ENCODE peak calls at places on chromosomes 16 and 17, in eight cellular contexts. M, S, P, A, I, G, U and D are unnamed samples.

GRCh38 chr16:57462209-57462977 is at the start of gene POLR2C:
- DNase-seq in M (peak; percentile 94), S (peak; percentile 94), P (peak; percentile 89), A (peak; percentile 87), I (peak; percentile 90), G (peak; percentile 92), U (peak; percentile 88), D (peak; percentile 88)

GRCh38 chr17:38637951-38638350 is 32.2 kb upstream of the SRCIN1 start:
- DNase-seq in M (no peak), S (no peak), P (no peak), A (no peak), I (no peak), G (no peak), U (no peak), D (no peak)

GRCh38 chr17:3984719-3985444 is 20.6 kb upstream of the ATP2A3 start:
- DNase-seq in M (no peak), S (no peak), P (no peak), A (no peak), I (no peak), G (no peak), U (no peak), D (no peak)

GRCh38 chr17:29664743-29665479 is 42.2 kb upstream of the CORO6 start:
- DNase-seq in M (no peak), S (no peak), P (no peak), A (no peak), I (no peak), G (no peak), U (no peak), D (no peak)

GRCh38 chr16:60203525-60204124 is 1469.5 kb upstream of the GOT2 start:
- DNase-seq in M (no peak), S (no peak), P (no peak), A (no peak), I (no peak), G (peak; percentile 26), U (no peak), D (no peak)

GRCh38 chr16:68948230-68948910 is 105.0 kb downstream of the TANGO6 start:
- DNase-seq in M (no peak), S (no peak), P (no peak), A (no peak), I (no peak), G (no peak), U (no peak), D (no peak)

GRCh38 chr16:49833055-49833454 is 22.9 kb downstream of the ZNF423 start:
- DNase-seq in M (no peak), S (peak; percentile 62), P (peak; percentile 73), A (peak; percentile 81), I (peak; percentile 55), G (no peak), U (no peak), D (no peak)

GRCh38 chr16:11396241-11397048 is 51.2 kb downstream of the RMI2 start:
- DNase-seq in M (peak; percentile 65), S (peak; percentile 74), P (peak; percentile 67), A (peak; percentile 84), I (peak; percentile 75), G (peak; percentile 87), U (peak; percentile 41), D (peak; percentile 76)

GRCh38 chr16:66523861-66524354 is 26.0 kb downstream of the TK2 start:
- DNase-seq in M (peak; percentile 53), S (no peak), P (no peak), A (no peak), I (no peak), G (no peak), U (peak; percentile 61), D (no peak)

GRCh38 chr17:17682737-17683675 is 1.7 kb downstream of the RAI1 start:
- DNase-seq in M (peak; percentile 57), S (peak; percentile 84), P (peak; percentile 77), A (peak; percentile 85), I (peak; percentile 71), G (peak; percentile 82), U (peak; percentile 45), D (peak; percentile 74)

GRCh38 chr16:84741351-84741791 is 41.6 kb downstream of the USP10 start:
- DNase-seq in M (no peak), S (no peak), P (no peak), A (no peak), I (no peak), G (no peak), U (no peak), D (no peak)

GRCh38 chr16:78432451-78432850 is 333.0 kb downstream of the WWOX start:
- DNase-seq in M (no peak), S (no peak), P (no peak), A (no peak), I (no peak), G (no peak), U (no peak), D (no peak)
- H3K4me3 ChIP-seq in M (no peak overlapping the region), S (no peak overlapping the region), P (no peak overlapping the region), A (no peak overlapping the region), I (no peak overlapping the region), G (no peak overlapping the region), U (no peak overlapping the region), D (no peak overlapping the region)

GRCh38 chr17:75751676-75752404 is 13.2 kb downstream of the GALK1 start:
- DNase-seq in M (no peak), S (no peak), P (no peak), A (no peak), I (no peak), G (no peak), U (no peak), D (no peak)

GRCh38 chr17:75753193-75753513 is 11.8 kb downstream of the GALK1 start:
- DNase-seq in M (no peak), S (no peak), P (no peak), A (no peak), I (no peak), G (no peak), U (no peak), D (no peak)

GRCh38 chr17:75753514-75754377 is 11.2 kb downstream of the GALK1 start:
- DNase-seq in M (peak; percentile 73), S (peak; percentile 78), P (peak; percentile 78), A (peak; percentile 83), I (peak; percentile 78), G (peak; percentile 89), U (peak; percentile 71), D (peak; percentile 77)

GRCh38 chr17:75750661-75751423 is 14.2 kb downstream of the GALK1 start:
- DNase-seq in M (no peak), S (no peak), P (no peak), A (no peak), I (no peak), G (no peak), U (no peak), D (no peak)

GRCh38 chr17:75752405-75753192 is 12.4 kb downstream of the GALK1 start:
- DNase-seq in M (no peak), S (no peak), P (no peak), A (no peak), I (no peak), G (no peak), U (no peak), D (no peak)
- H3K4me1 ChIP-seq in M (peaks cover 23% of the 10 kb centered on the region), S (peaks cover 30% of the 10 kb centered on the region), P (peaks cover 28% of the 10 kb centered on the region), A (peaks cover 4% of the 10 kb centered on the region), I (peaks cover 10% of the 10 kb centered on the region), G (peaks cover 9% of the 10 kb centered on the region), U (peaks cover 17% of the 10 kb centered on the region), D (no peaks in the 10 kb centered on the region)

GRCh38 chr17:31487063-31487647 is 95.7 kb downstream of the RAB11FIP4 start:
- DNase-seq in M (no peak), S (no peak), P (no peak), A (no peak), I (no peak), G (no peak), U (no peak), D (no peak)

GRCh38 chr17:31488982-31489294 is 97.5 kb downstream of the RAB11FIP4 start:
- DNase-seq in M (no peak), S (no peak), P (no peak), A (no peak), I (no peak), G (no peak), U (no peak), D (no peak)

GRCh38 chr17:31487648-31488263 is 96.3 kb downstream of the RAB11FIP4 start:
- DNase-seq in M (peak; percentile 93), S (peak; percentile 98), P (peak; percentile 85), A (peak; percentile 88), I (peak; percentile 80), G (peak; percentile 98), U (peak; percentile 93), D (peak; percentile 96)

GRCh38 chr17:31489295-31490018 is 98.0 kb downstream of the RAB11FIP4 start:
- DNase-seq in M (peak; percentile 21), S (peak; percentile 78), P (no peak), A (peak; percentile 38), I (no peak), G (peak; percentile 62), U (no peak), D (peak; percentile 79)

GRCh38 chr17:31488264-31488981 is 96.9 kb downstream of the RAB11FIP4 start:
- DNase-seq in M (peak; percentile 39), S (peak; percentile 74), P (no peak), A (peak; percentile 39), I (no peak), G (peak; percentile 54), U (no peak), D (peak; percentile 68)
- H3K4me3 ChIP-seq in M (peak overlapping the region; percentile 83), S (peak overlapping the region; percentile 68), P (peak overlapping the region; percentile 74), A (peak overlapping the region; percentile 43), I (peak overlapping the region; percentile 65), G (peak overlapping the region; percentile 99), U (peak overlapping the region; percentile 73), D (peak overlapping the region; percentile 66)

DNA sequence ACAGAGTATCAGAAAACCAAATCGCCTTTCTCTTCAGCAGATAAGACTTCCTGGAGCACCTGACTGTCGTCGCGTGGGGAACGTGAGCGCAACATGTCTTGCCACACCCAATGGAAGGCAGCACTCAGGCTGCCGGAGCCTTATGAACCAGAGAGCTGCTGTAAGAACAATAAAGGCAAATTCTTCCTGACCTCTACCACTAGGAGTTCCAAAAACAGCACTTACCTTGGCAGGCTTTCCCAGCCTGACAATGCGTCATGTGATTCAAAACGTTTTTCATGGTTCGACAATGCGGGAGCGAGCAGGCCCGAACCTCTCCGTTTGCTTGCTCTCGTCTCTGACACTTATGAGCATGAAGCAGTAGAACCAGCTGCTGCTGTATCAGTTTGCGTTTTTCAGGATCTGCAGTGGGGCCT is 75.8 kb upstream of the TRAP1 start:
- DNase-seq in M (peak; percentile 24), S (no peak), P (peak; percentile 33), A (peak; percentile 64), I (peak; percentile 40), G (no peak), U (no peak), D (no peak)
- H3K4me1 ChIP-seq in M (peaks cover 70% of the 10 kb centered on the region), S (peaks cover 29% of the 10 kb centered on the region), P (peaks cover 76% of the 10 kb centered on the region), A (peaks cover 13% of the 10 kb centered on the region), I (peaks cover 48% of the 10 kb centered on the region), G (peaks cover 3% of the 10 kb centered on the region), U (peaks cover 63% of the 10 kb centered on the region), D (peaks cover 18% of the 10 kb centered on the region)

GRCh38 chr17:34254146-34254545 is 939 bp upstream of the CCL2 start:
- DNase-seq in M (no peak), S (no peak), P (no peak), A (no peak), I (no peak), G (no peak), U (no peak), D (no peak)
- H3K4me3 ChIP-seq in M (no peak overlapping the region), S (no peak overlapping the region), P (peak overlapping the region; percentile 65), A (no peak overlapping the region), I (no peak overlapping the region), G (no peak overlapping the region), U (no peak overlapping the region), D (no peak overlapping the region)

GRCh38 chr17:43574348-43574747 is 28.2 kb upstream of the ETV4 start:
- DNase-seq in M (no peak), S (no peak), P (no peak), A (no peak), I (no peak), G (no peak), U (no peak), D (no peak)
- H3K4me1 ChIP-seq in M (peaks cover 11% of the 10 kb centered on the region), S (peaks cover 16% of the 10 kb centered on the region), P (peaks cover 29% of the 10 kb centered on the region), A (no peaks in the 10 kb centered on the region), I (no peaks in the 10 kb centered on the region), G (peaks cover 31% of the 10 kb centered on the region), U (peaks cover 13% of the 10 kb centered on the region), D (no peaks in the 10 kb centered on the region)